ENCODE peak calls at places on chromosomes 7 and 10, in seven cellular contexts. G, X, Q, F, C, W and S are unnamed samples.

GRCh38 chr10:4069491-4069890 is 284.5 kb upstream of the KLF6 start:
- DNase-seq in G (no peak), X (no peak), Q (no peak), F (no peak), C (peak; percentile 61), W (no peak), S (no peak)

GRCh38 chr7:130147710-130148325 is 57.4 kb downstream of the TMEM209 start:
- DNase-seq in G (no peak), X (no peak), Q (no peak), F (no peak), C (no peak), W (no peak), S (no peak)

GRCh38 chr10:72038458-72039001 is 49.8 kb downstream of the SPOCK2 start:
- DNase-seq in G (no peak), X (no peak), Q (no peak), F (no peak), C (peak; percentile 23), W (peak; percentile 59), S (no peak)

GRCh38 chr10:17226891-17227303 is 1.1 kb upstream of the VIM start:
- DNase-seq in G (no peak), X (no peak), Q (no peak), F (no peak), C (no peak), W (no peak), S (no peak)

GRCh38 chr10:93591065-93591808 is 9.8 kb downstream of the RBP4 start:
- DNase-seq in G (no peak), X (no peak), Q (no peak), F (no peak), C (no peak), W (no peak), S (no peak)

GRCh38 chr7:47968852-47969774 is 10.3 kb downstream of the HUS1 start:
- DNase-seq in G (no peak), X (peak; percentile 86), Q (peak; percentile 73), F (peak; percentile 75), C (peak; percentile 73), W (peak; percentile 64), S (no peak)

GRCh38 chr10:100340948-100341847 is 5.8 kb upstream of the SCD start:
- DNase-seq in G (no peak), X (no peak), Q (no peak), F (no peak), C (peak; percentile 5), W (peak; percentile 43), S (no peak)

GRCh38 chr7:75638607-75639070 is 100.1 kb downstream of the HIP1 start:
- DNase-seq in G (no peak), X (peak; percentile 35), Q (no peak), F (no peak), C (peak; percentile 22), W (peak; percentile 28), S (no peak)

GRCh38 chr7:732094-732541 is 5.0 kb upstream of the PRKAR1B start:
- DNase-seq in G (no peak), X (peak; percentile 82), Q (no peak), F (peak; percentile 47), C (peak; percentile 14), W (no peak), S (peak; percentile 63)

GRCh38 chr10:28315140-28315539 is 12.3 kb upstream of the MPP7 start:
- DNase-seq in G (no peak), X (no peak), Q (no peak), F (no peak), C (no peak), W (no peak), S (no peak)

GRCh38 chr10:1396236-1396635 is 340.1 kb downstream of the WDR37 start:
- DNase-seq in G (no peak), X (no peak), Q (no peak), F (no peak), C (no peak), W (no peak), S (peak; percentile 68)

GRCh38 chr7:12805518-12805928 is 118.1 kb downstream of the ARL4A start:
- DNase-seq in G (no peak), X (no peak), Q (no peak), F (no peak), C (no peak), W (no peak), S (no peak)

GRCh38 chr10:113524539-113525490 is 28.0 kb upstream of the HABP2 start:
- DNase-seq in G (no peak), X (no peak), Q (no peak), F (no peak), C (no peak), W (peak; percentile 19), S (no peak)

GRCh38 chr7:23106801-23107713 is 1.5 kb downstream of the KLHL7 start:
- DNase-seq in G (no peak), X (no peak), Q (no peak), F (no peak), C (no peak), W (no peak), S (no peak)

GRCh38 chr7:76372984-76373833 is 14.4 kb upstream of the YWHAG start:
- DNase-seq in G (no peak), X (no peak), Q (no peak), F (peak; percentile 86), C (peak; percentile 86), W (peak; percentile 85), S (no peak)

GRCh38 chr10:91409869-91410637 is at the start of gene HECTD2:
- DNase-seq in G (peak; percentile 36), X (peak; percentile 80), Q (peak; percentile 86), F (peak; percentile 82), C (peak; percentile 70), W (peak; percentile 58), S (peak; percentile 95)

GRCh38 chr10:77548157-77548556 is 89.5 kb downstream of the KCNMA1 start:
- DNase-seq in G (no peak), X (no peak), Q (no peak), F (no peak), C (no peak), W (no peak), S (no peak)

GRCh38 chr7:16411391-16411790 is 9.9 kb downstream of the CRPPA start:
- DNase-seq in G (no peak), X (no peak), Q (no peak), F (no peak), C (peak; percentile 45), W (peak; percentile 40), S (no peak)

GRCh38 chr10:131853610-131853964 is 47.2 kb upstream of the PPP2R2D start:
- DNase-seq in G (no peak), X (no peak), Q (no peak), F (no peak), C (no peak), W (no peak), S (peak; percentile 65)

GRCh38 chr10:131855763-131856401 is 44.9 kb upstream of the PPP2R2D start:
- DNase-seq in G (no peak), X (no peak), Q (no peak), F (no peak), C (no peak), W (no peak), S (peak; percentile 83)

GRCh38 chr10:131852823-131853609 is 47.8 kb upstream of the PPP2R2D start:
- DNase-seq in G (no peak), X (no peak), Q (no peak), F (no peak), C (no peak), W (no peak), S (peak; percentile 79)

GRCh38 chr10:131855396-131855762 is 45.4 kb upstream of the PPP2R2D start:
- DNase-seq in G (no peak), X (no peak), Q (no peak), F (no peak), C (no peak), W (no peak), S (peak; percentile 75)

GRCh38 chr10:131854579-131855335 is 46.1 kb upstream of the PPP2R2D start:
- DNase-seq in G (no peak), X (no peak), Q (no peak), F (no peak), C (no peak), W (no peak), S (peak; percentile 82)
- TF ChIP-seq CTCF in G (no peak), X (no peak), Q (no peak), F (no peak), C (no peak), W (no peak), S (no peak)

GRCh38 chr10:124262249-124262865 is 156.4 kb downstream of the OAT start:
- DNase-seq in G (no peak), X (no peak), Q (no peak), F (no peak), C (no peak), W (no peak), S (peak; percentile 68)
- TF ChIP-seq CTCF in G (no peak), X (no peak), Q (no peak), F (no peak), C (no peak), W (no peak), S (no peak)

GRCh38 chr10:48885376-48885775 is 54.3 kb downstream of the LRRC18 start:
- DNase-seq in G (no peak), X (peak; percentile 24), Q (no peak), F (peak; percentile 44), C (peak; percentile 13), W (peak; percentile 12), S (no peak)
- TF ChIP-seq CTCF in G (peak; percentile 46), X (no peak), Q (no peak), F (no peak), C (peak; percentile 18), W (peak; percentile 32), S (peak; percentile 46)

GRCh38 chr7:25831901-25832411 is 320.0 kb upstream of the NFE2L3 start:
- DNase-seq in G (no peak), X (no peak), Q (no peak), F (no peak), C (no peak), W (no peak), S (no peak)

GRCh38 chr7:25830986-25831558 is 320.9 kb upstream of the NFE2L3 start:
- DNase-seq in G (no peak), X (no peak), Q (no peak), F (no peak), C (no peak), W (no peak), S (no peak)

GRCh38 chr7:25830228-25830627 is 321.8 kb upstream of the NFE2L3 start:
- DNase-seq in G (no peak), X (no peak), Q (no peak), F (no peak), C (no peak), W (no peak), S (no peak)

GRCh38 chr7:25829663-25830062 is 322.3 kb upstream of the NFE2L3 start:
- DNase-seq in G (no peak), X (no peak), Q (no peak), F (no peak), C (no peak), W (no peak), S (no peak)

GRCh38 chr7:25828468-25828867 is 323.5 kb upstream of the NFE2L3 start:
- DNase-seq in G (no peak), X (no peak), Q (no peak), F (no peak), C (no peak), W (no peak), S (no peak)
- TF ChIP-seq CTCF in G (no peak), X (no peak), Q (no peak), F (no peak), C (no peak), W (no peak), S (no peak)

GRCh38 chr7:83475403-83475802 is 173.5 kb downstream of the SEMA3E start:
- DNase-seq in G (no peak), X (peak; percentile 6), Q (no peak), F (peak; percentile 29), C (no peak), W (peak; percentile 4), S (no peak)
- TF ChIP-seq CTCF in G (no peak), X (no peak), Q (no peak), F (no peak), C (peak; percentile 17), W (peak; percentile 13), S (no peak)

GRCh38 chr7:30974605-30975256 is 11.0 kb downstream of the GHRHR start:
- DNase-seq in G (peak; percentile 8), X (peak; percentile 98), Q (peak; percentile 91), F (peak; percentile 72), C (peak; percentile 68), W (peak; percentile 53), S (peak; percentile 60)
- TF ChIP-seq CTCF in G (peak; percentile 62), X (peak; percentile 97), Q (peak; percentile 76), F (peak; percentile 43), C (peak; percentile 77), W (peak; percentile 70), S (peak; percentile 81)